ENCODE peak calls at places on chromosome 3, in seven cellular contexts. M, N, H, K, V, L and T are unnamed samples.

GRCh38 chr3:79236488-79236887 is 531.3 kb downstream of the ROBO1 start:
- DNase-seq in M (no peak), N (no peak), H (no peak), K (no peak), V (no peak), L (no peak), T (no peak)

GRCh38 chr3:9638147-9638546 is 11.2 kb upstream of the MTMR14 start:
- DNase-seq in M (no peak), N (no peak), H (no peak), K (no peak), V (no peak), L (no peak), T (no peak)

GRCh38 chr3:179702271-179702947 is 49.6 kb downstream of the USP13 start:
- DNase-seq in M (no peak), N (no peak), H (no peak), K (no peak), V (no peak), L (no peak), T (no peak)

GRCh38 chr3:172070799-172071198 is 31.4 kb downstream of the FNDC3B start:
- DNase-seq in M (no peak), N (no peak), H (no peak), K (no peak), V (no peak), L (no peak), T (no peak)

GRCh38 chr3:50515565-50516047 is 12.2 kb upstream of the CACNA2D2 start:
- DNase-seq in M (no peak), N (no peak), H (no peak), K (no peak), V (no peak), L (no peak), T (no peak)

GRCh38 chr3:172065534-172065933 is 26.2 kb downstream of the FNDC3B start:
- DNase-seq in M (no peak), N (no peak), H (no peak), K (no peak), V (no peak), L (peak), T (no peak)

GRCh38 chr3:45607790-45608189 is 13.2 kb downstream of the LIMD1 start:
- DNase-seq in M (no peak), N (no peak), H (no peak), K (no peak), V (no peak), L (peak), T (no peak)

GRCh38 chr3:112888388-112889085 is 41.9 kb upstream of the CD200R1L start:
- DNase-seq in M (no peak), N (no peak), H (no peak), K (no peak), V (no peak), L (no peak), T (no peak)

GRCh38 chr3:186519021-186519658 is 25.0 kb downstream of the CRYGS start:
- DNase-seq in M (no peak), N (no peak), H (no peak), K (no peak), V (peak), L (no peak), T (no peak)

GRCh38 chr3:121488628-121489027 is 57.2 kb downstream of the POLQ start:
- DNase-seq in M (no peak), N (no peak), H (no peak), K (no peak), V (no peak), L (no peak), T (no peak)

GRCh38 chr3:128619146-128619890 is 31.3 kb downstream of the RPN1 start:
- DNase-seq in M (no peak), N (no peak), H (no peak), K (no peak), V (no peak), L (peak), T (peak)